ENCODE peak calls at places on chromosomes 1 and 21, in seven cellular contexts. I is MCF 10A; E is stimulated activated naive B cell treated with anti-CD40 and anti-IgM and Interleukin-4, amounts not matched to agents 10 μg/mL and 1 μg/mL and 100 μg/mL, for 72 hours; R is HFFc6; N is EL; D is activated naive CD4-positive, alpha-beta T cell; Z is nephron progenitor cell. G is an unnamed sample.

GRCh38 chr1:110879758-110880606 is 7.0 kb downstream of the CD53 start:
- DNase-seq in R (no peak), Z (no peak), E (peak), I (peak), N (no peak), D (no peak), G (peak)

GRCh38 chr21:38319781-38320180 is 63.0 kb downstream of the KCNJ15 start:
- DNase-seq in R (peak), Z (no peak), E (no peak), I (no peak), D (no peak), N (peak), G (no peak)

GRCh38 chr1:42430286-42430685 is 25.5 kb downstream of the ZMYND12 start:
- DNase-seq in I (no peak), D (no peak), R (no peak), Z (no peak), N (no peak), E (no peak), G (no peak)

GRCh38 chr1:161072751-161073449 is 3.2 kb upstream of the ARHGAP30 start:
- DNase-seq in I (no peak), N (no peak), R (no peak), E (no peak), D (no peak), Z (no peak), G (no peak)

GRCh38 chr21:15343066-15343465 is 278.3 kb upstream of the NRIP1 start:
- DNase-seq in Z (no peak), E (no peak), N (no peak), D (no peak), I (no peak), R (no peak), G (no peak)

GRCh38 chr1:92623187-92623778 is 136.6 kb upstream of the GFI1 start:
- DNase-seq in E (no peak), N (peak), Z (no peak), I (peak), D (no peak), R (peak), G (no peak)

GRCh38 chr1:36448530-36449051 is 1.7 kb downstream of the OSCP1 start:
- DNase-seq in D (no peak), N (no peak), I (peak), Z (no peak), E (no peak), R (no peak), G (no peak)

GRCh38 chr1:24525606-24526005 is 23.0 kb downstream of the RCAN3 start:
- DNase-seq in R (no peak), E (no peak), N (no peak), D (no peak), Z (no peak), I (no peak), G (no peak)

GRCh38 chr1:31372961-31373896 is at the start of gene FABP3:
- DNase-seq in E (peak), N (peak), I (no peak), Z (peak), D (no peak), R (peak), G (no peak)

GRCh38 chr1:231039161-231040018 is 664 bp downstream of the FAM89A start:
- DNase-seq in E (peak), R (no peak), Z (peak), D (no peak), N (peak), I (peak), G (peak)

GRCh38 chr1:231029841-231030240 is 10.2 kb downstream of the FAM89A start:
- DNase-seq in D (no peak), N (no peak), I (no peak), R (no peak), Z (no peak), E (no peak), G (no peak)

GRCh38 chr21:46120301-46121285 is 22.7 kb downstream of the COL6A2 start:
- DNase-seq in E (no peak), I (no peak), Z (no peak), N (no peak), R (no peak), D (no peak), G (no peak)

GRCh38 chr1:89085781-89086180 is 20.8 kb upstream of the GBP1 start:
- DNase-seq in R (no peak), Z (no peak), N (peak), I (peak), E (no peak), D (no peak), G (no peak)

GRCh38 chr1:74470936-74471335 is 41.5 kb downstream of the LRRC53 start:
- DNase-seq in Z (no peak), E (no peak), D (no peak), I (no peak), N (no peak), R (no peak), G (no peak)

GRCh38 chr1:234562336-234562735 is 47.6 kb downstream of the IRF2BP2 start:
- DNase-seq in D (no peak), Z (no peak), R (no peak), N (no peak), I (no peak), E (no peak), G (no peak)

GRCh38 chr1:147628441-147628840 is 41.9 kb downstream of the ACP6 start:
- DNase-seq in R (no peak), N (no peak), Z (no peak), I (no peak), E (no peak), D (no peak), G (no peak)

GRCh38 chr1:32151319-32151787 is 28.1 kb upstream of the TXLNA start:
- DNase-seq in E (no peak), N (peak), Z (no peak), R (peak), I (peak), D (no peak), G (no peak)

GRCh38 chr1:44531785-44532566 is 126.9 kb downstream of the RNF220 start:
- DNase-seq in I (peak), R (peak), E (no peak), D (no peak), N (peak), Z (no peak), G (no peak)

GRCh38 chr1:114334297-114334696 is 176.7 kb downstream of the TRIM33 start:
- DNase-seq in I (no peak), E (no peak), N (no peak), Z (no peak), D (no peak), R (no peak), G (no peak)

GRCh38 chr1:46533179-46533864 is 18.1 kb downstream of the KNCN start:
- DNase-seq in I (no peak), E (peak), R (no peak), Z (peak), D (no peak), N (peak), G (no peak)

GRCh38 chr1:183593356-183593755 is 3.1 kb upstream of the NCF2 start:
- DNase-seq in D (no peak), N (no peak), E (peak), R (no peak), Z (no peak), I (no peak), G (peak)

GRCh38 chr21:23801292-23801691 is 1806.0 kb downstream of the MRPL39 start:
- DNase-seq in I (no peak), Z (no peak), R (no peak), N (no peak), E (no peak), D (no peak), G (no peak)

GRCh38 chr1:220378571-220379302 is 106.5 kb upstream of the RAB3GAP2 start:
- DNase-seq in D (no peak), N (no peak), I (no peak), R (no peak), Z (no peak), E (no peak), G (no peak)

GRCh38 chr1:110421159-110421777 is 13.8 kb upstream of the LAMTOR5 start:
- DNase-seq in D (no peak), E (no peak), R (peak), N (peak), Z (no peak), I (peak), G (no peak)

GRCh38 chr1:17624540-17625256 is 85.2 kb downstream of the ARHGEF10L start:
- DNase-seq in I (peak), R (peak), E (no peak), Z (no peak), D (no peak), N (peak), G (no peak)

GRCh38 chr1:37763791-37764741 is 854 bp downstream of the EPHA10 start:
- DNase-seq in D (peak), Z (peak), I (no peak), N (peak), R (no peak), E (no peak), G (peak)

GRCh38 chr1:244400974-244401373 is 50.7 kb downstream of the ADSS2 start:
- DNase-seq in Z (no peak), R (no peak), I (no peak), D (no peak), E (no peak), N (no peak), G (no peak)

GRCh38 chr1:199931666-199932377 is 95.7 kb upstream of the NR5A2 start:
- DNase-seq in Z (no peak), I (no peak), N (peak), R (no peak), D (no peak), E (no peak), G (no peak)

GRCh38 chr1:184036517-184036949 is 995 bp downstream of the COLGALT2 start:
- DNase-seq in E (peak), D (no peak), Z (peak), R (no peak), N (peak), I (no peak), G (peak)

G was measured in memory B cell.